ENCODE peak calls at places on chromosomes 2 and 18, in eight cellular contexts. One of them, this sample, is unnamed.

GRCh38 chr2:43135583-43135982 is 90.8 kb downstream of the ZFP36L2 start:
- DNase-seq in HFF-Myc: no peak
- DNase-seq in stomach: no peak
- DNase-seq in psoas muscle: no peak
- DNase-seq in cardiac fibroblast: no peak
- DNase-seq in sigmoid colon: no peak
- DNase-seq in gastrocnemius medialis: no peak
- DNase-seq in ascending aorta: no peak
- DNase-seq in this sample: no peak

GRCh38 chr2:78940998-78941397 is 84.5 kb upstream of the REG3G start:
- DNase-seq in cardiac fibroblast: no peak
- DNase-seq in stomach: no peak
- DNase-seq in psoas muscle: no peak
- DNase-seq in gastrocnemius medialis: no peak
- DNase-seq in ascending aorta: no peak
- DNase-seq in sigmoid colon: no peak
- DNase-seq in HFF-Myc: no peak
- DNase-seq in this sample: no peak

GRCh38 chr2:210199186-210199765 is 26.0 kb downstream of the ACADL start:
- DNase-seq in sigmoid colon: no peak
- DNase-seq in gastrocnemius medialis: no peak
- DNase-seq in cardiac fibroblast: peak; percentile 63
- DNase-seq in HFF-Myc: no peak
- DNase-seq in stomach: no peak
- DNase-seq in ascending aorta: no peak
- DNase-seq in psoas muscle: no peak
- DNase-seq in this sample: no peak

GRCh38 chr2:110717734-110718133 is 14.6 kb upstream of the ACOXL start:
- DNase-seq in cardiac fibroblast: no peak
- DNase-seq in ascending aorta: no peak
- DNase-seq in psoas muscle: no peak
- DNase-seq in gastrocnemius medialis: no peak
- DNase-seq in stomach: no peak
- DNase-seq in HFF-Myc: no peak
- DNase-seq in sigmoid colon: no peak
- DNase-seq in this sample: no peak

GRCh38 chr18:616380-616995 is 19.7 kb downstream of the CLUL1 start:
- DNase-seq in ascending aorta: no peak
- DNase-seq in gastrocnemius medialis: no peak
- DNase-seq in stomach: no peak
- DNase-seq in cardiac fibroblast: peak; percentile 73
- DNase-seq in HFF-Myc: peak; percentile 19
- DNase-seq in psoas muscle: no peak
- DNase-seq in sigmoid colon: no peak
- DNase-seq in this sample: peak; percentile 48

GRCh38 chr18:6058941-6059340 is 163.6 kb upstream of the TMEM200C start:
- DNase-seq in stomach: no peak
- DNase-seq in sigmoid colon: no peak
- DNase-seq in HFF-Myc: no peak
- DNase-seq in psoas muscle: no peak
- DNase-seq in cardiac fibroblast: peak; percentile 35
- DNase-seq in gastrocnemius medialis: no peak
- DNase-seq in ascending aorta: no peak
- DNase-seq in this sample: no peak

GRCh38 chr2:171811229-171811628 is 82.8 kb downstream of the SLC25A12 start:
- DNase-seq in stomach: no peak
- DNase-seq in gastrocnemius medialis: no peak
- DNase-seq in sigmoid colon: no peak
- DNase-seq in HFF-Myc: peak; percentile 25
- DNase-seq in ascending aorta: no peak
- DNase-seq in cardiac fibroblast: peak; percentile 60
- DNase-seq in psoas muscle: no peak
- DNase-seq in this sample: peak; percentile 46

GRCh38 chr2:227881866-227882517 is 10.6 kb downstream of the DAW1 start:
- DNase-seq in stomach: no peak
- DNase-seq in psoas muscle: no peak
- DNase-seq in cardiac fibroblast: peak; percentile 60
- DNase-seq in gastrocnemius medialis: no peak
- DNase-seq in sigmoid colon: no peak
- DNase-seq in ascending aorta: no peak
- DNase-seq in HFF-Myc: no peak
- DNase-seq in this sample: no peak

GRCh38 chr18:43578636-43579203 is 301.4 kb upstream of the SYT4 start:
- DNase-seq in HFF-Myc: no peak
- DNase-seq in gastrocnemius medialis: no peak
- DNase-seq in psoas muscle: no peak
- DNase-seq in stomach: peak; percentile 40
- DNase-seq in sigmoid colon: no peak
- DNase-seq in ascending aorta: no peak
- DNase-seq in cardiac fibroblast: peak; percentile 10
- DNase-seq in this sample: no peak

GRCh38 chr2:188647671-188648070 is 326.5 kb upstream of the COL3A1 start:
- DNase-seq in gastrocnemius medialis: no peak
- DNase-seq in HFF-Myc: no peak
- DNase-seq in ascending aorta: no peak
- DNase-seq in cardiac fibroblast: no peak
- DNase-seq in sigmoid colon: no peak
- DNase-seq in psoas muscle: no peak
- DNase-seq in stomach: no peak
- DNase-seq in this sample: no peak

GRCh38 chr2:199336546-199336945 is 121.2 kb downstream of the SATB2 start:
- DNase-seq in ascending aorta: no peak
- DNase-seq in sigmoid colon: no peak
- DNase-seq in gastrocnemius medialis: no peak
- DNase-seq in psoas muscle: no peak
- DNase-seq in cardiac fibroblast: no peak
- DNase-seq in HFF-Myc: no peak
- DNase-seq in stomach: no peak
- DNase-seq in this sample: no peak

GRCh38 chr18:62505669-62506494 is 16.9 kb upstream of the ZCCHC2 start:
- DNase-seq in cardiac fibroblast: peak; percentile 34
- DNase-seq in stomach: no peak
- DNase-seq in ascending aorta: no peak
- DNase-seq in psoas muscle: no peak
- DNase-seq in HFF-Myc: no peak
- DNase-seq in gastrocnemius medialis: no peak
- DNase-seq in sigmoid colon: no peak
- DNase-seq in this sample: no peak

GRCh38 chr2:112627060-112628040 is 18.4 kb upstream of the SLC20A1 start:
- DNase-seq in psoas muscle: peak; percentile 60
- DNase-seq in sigmoid colon: peak; percentile 84
- DNase-seq in stomach: peak; percentile 42
- DNase-seq in gastrocnemius medialis: peak; percentile 49
- DNase-seq in HFF-Myc: peak; percentile 87
- DNase-seq in ascending aorta: peak; percentile 21
- DNase-seq in cardiac fibroblast: peak; percentile 98
- DNase-seq in this sample: no peak

GRCh38 chr2:42567806-42568429 is 514 bp upstream of the MTA3 start:
- DNase-seq in gastrocnemius medialis: peak; percentile 18
- DNase-seq in sigmoid colon: peak; percentile 73
- DNase-seq in cardiac fibroblast: no peak
- DNase-seq in psoas muscle: peak; percentile 57
- DNase-seq in stomach: peak; percentile 55
- DNase-seq in HFF-Myc: no peak
- DNase-seq in ascending aorta: no peak
- DNase-seq in this sample: no peak

GRCh38 chr2:207766697-207767460 is 2.8 kb downstream of the FZD5 start:
- DNase-seq in stomach: peak; percentile 51
- DNase-seq in psoas muscle: no peak
- DNase-seq in gastrocnemius medialis: no peak
- DNase-seq in HFF-Myc: no peak
- DNase-seq in cardiac fibroblast: no peak
- DNase-seq in ascending aorta: no peak
- DNase-seq in sigmoid colon: no peak
- DNase-seq in this sample: no peak

GRCh38 chr2:18454692-18455255 is 105.7 kb downstream of the RDH14 start:
- DNase-seq in psoas muscle: no peak
- DNase-seq in ascending aorta: no peak
- DNase-seq in stomach: no peak
- DNase-seq in sigmoid colon: no peak
- DNase-seq in cardiac fibroblast: no peak
- DNase-seq in HFF-Myc: no peak
- DNase-seq in gastrocnemius medialis: no peak
- DNase-seq in this sample: no peak

GRCh38 chr2:97868986-97869721 is 126.6 kb downstream of the TMEM131 start:
- DNase-seq in gastrocnemius medialis: peak; percentile 92
- DNase-seq in stomach: no peak
- DNase-seq in HFF-Myc: peak; percentile 82
- DNase-seq in ascending aorta: peak; percentile 39
- DNase-seq in cardiac fibroblast: peak; percentile 94
- DNase-seq in sigmoid colon: no peak
- DNase-seq in psoas muscle: peak; percentile 86
- DNase-seq in this sample: no peak

GRCh38 chr2:127829845-127830246 is 18.9 kb upstream of the WDR33 start:
- DNase-seq in ascending aorta: no peak
- DNase-seq in gastrocnemius medialis: no peak
- DNase-seq in HFF-Myc: peak; percentile 59
- DNase-seq in cardiac fibroblast: no peak
- DNase-seq in stomach: peak; percentile 34
- DNase-seq in psoas muscle: no peak
- DNase-seq in sigmoid colon: no peak
- DNase-seq in this sample: no peak

DNA sequence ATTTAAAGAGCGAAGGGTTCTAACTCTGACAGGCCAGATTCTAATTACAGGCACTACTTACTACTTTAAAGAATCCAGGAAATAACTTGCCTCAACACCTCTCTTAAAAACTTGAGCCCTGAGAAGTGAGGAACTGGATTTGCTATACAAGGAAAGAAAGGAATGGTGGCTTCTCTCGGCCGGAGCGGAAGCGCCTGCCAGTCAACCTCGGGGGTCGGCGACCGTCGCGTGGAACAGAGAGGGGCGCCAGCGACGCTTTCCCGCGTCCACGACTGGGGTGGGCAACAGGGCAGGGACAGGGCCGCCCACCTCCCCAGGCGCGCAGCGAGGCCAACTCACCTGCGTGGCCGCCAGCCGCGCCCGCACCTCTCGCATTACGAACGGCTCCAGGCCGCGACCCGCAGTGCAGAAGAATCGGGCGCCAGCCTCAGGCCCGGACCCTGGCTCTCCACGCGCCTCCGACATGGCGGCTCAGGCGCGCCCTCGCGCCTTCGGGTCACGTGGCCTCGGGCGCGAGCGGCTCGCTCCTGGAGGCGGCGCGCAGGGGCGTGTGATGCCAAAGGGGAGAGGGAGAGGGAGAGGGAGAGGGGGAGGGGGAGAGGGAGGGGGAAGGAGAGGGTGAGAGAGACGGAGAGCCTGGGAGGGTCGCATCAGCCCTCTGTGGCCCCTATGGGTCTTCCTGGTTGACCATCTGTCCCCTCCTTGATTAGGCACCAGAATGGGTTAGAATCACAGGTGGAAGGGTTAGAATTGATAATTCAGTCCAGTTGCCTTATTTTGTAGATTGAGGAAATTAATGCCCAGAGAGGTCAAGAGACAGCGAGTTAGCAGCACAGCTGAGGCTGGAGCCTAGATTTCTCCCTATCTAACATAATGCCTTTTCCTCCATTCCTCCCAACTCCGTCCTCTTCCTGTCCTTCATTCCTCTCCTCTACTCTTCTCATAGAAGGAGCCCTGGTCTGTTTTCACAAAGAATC is at the start of gene THUMPD2:
- DNase-seq in HFF-Myc: no peak
- DNase-seq in psoas muscle: peak; percentile 87
- DNase-seq in cardiac fibroblast: peak; percentile 65
- DNase-seq in ascending aorta: no peak
- DNase-seq in sigmoid colon: peak; percentile 84
- DNase-seq in stomach: peak; percentile 69
- DNase-seq in gastrocnemius medialis: peak; percentile 52
- DNase-seq in this sample: no peak
- H3K4me3 ChIP-seq in HFF-Myc: peak within 1 kb of the TSS; percentile 76
- H3K4me3 ChIP-seq in psoas muscle: peak within 1 kb of the TSS; percentile 90
- H3K4me3 ChIP-seq in cardiac fibroblast: peak within 1 kb of the TSS; percentile 96
- H3K4me3 ChIP-seq in ascending aorta: peak within 1 kb of the TSS; percentile 95
- H3K4me3 ChIP-seq in sigmoid colon: peak within 1 kb of the TSS; percentile 91
- H3K4me3 ChIP-seq in stomach: peak within 1 kb of the TSS; percentile 85
- H3K4me3 ChIP-seq in gastrocnemius medialis: peak within 1 kb of the TSS; percentile 86
- H3K4me3 ChIP-seq in this sample: peak within 1 kb of the TSS; percentile 69

GRCh38 chr2:197356136-197356535 is 45.6 kb upstream of the ANKRD44 start:
- DNase-seq in psoas muscle: no peak
- DNase-seq in HFF-Myc: no peak
- DNase-seq in ascending aorta: no peak
- DNase-seq in stomach: no peak
- DNase-seq in cardiac fibroblast: peak; percentile 25
- DNase-seq in sigmoid colon: no peak
- DNase-seq in gastrocnemius medialis: no peak
- DNase-seq in this sample: no peak

GRCh38 chr2:197358927-197359326 is 48.3 kb upstream of the ANKRD44 start:
- DNase-seq in stomach: no peak
- DNase-seq in HFF-Myc: no peak
- DNase-seq in cardiac fibroblast: peak; percentile 17
- DNase-seq in sigmoid colon: no peak
- DNase-seq in ascending aorta: no peak
- DNase-seq in gastrocnemius medialis: no peak
- DNase-seq in psoas muscle: no peak
- DNase-seq in this sample: no peak

GRCh38 chr2:197360744-197361156 is 50.2 kb upstream of the ANKRD44 start:
- DNase-seq in stomach: no peak
- DNase-seq in sigmoid colon: no peak
- DNase-seq in psoas muscle: no peak
- DNase-seq in gastrocnemius medialis: no peak
- DNase-seq in ascending aorta: no peak
- DNase-seq in cardiac fibroblast: peak; percentile 50
- DNase-seq in HFF-Myc: peak; percentile 84
- DNase-seq in this sample: no peak

GRCh38 chr2:197357986-197358385 is 47.4 kb upstream of the ANKRD44 start:
- DNase-seq in HFF-Myc: no peak
- DNase-seq in sigmoid colon: no peak
- DNase-seq in stomach: no peak
- DNase-seq in ascending aorta: no peak
- DNase-seq in psoas muscle: no peak
- DNase-seq in gastrocnemius medialis: no peak
- DNase-seq in cardiac fibroblast: no peak
- DNase-seq in this sample: no peak

GRCh38 chr2:197359859-197360258 is 49.3 kb upstream of the ANKRD44 start:
- DNase-seq in cardiac fibroblast: no peak
- DNase-seq in HFF-Myc: no peak
- DNase-seq in stomach: no peak
- DNase-seq in gastrocnemius medialis: no peak
- DNase-seq in ascending aorta: no peak
- DNase-seq in psoas muscle: no peak
- DNase-seq in sigmoid colon: no peak
- DNase-seq in this sample: no peak
- TF ChIP-seq CTCF in cardiac fibroblast: peak; percentile 12
- TF ChIP-seq CTCF in HFF-Myc: peak; percentile 24
- TF ChIP-seq CTCF in stomach: no peak
- TF ChIP-seq CTCF in gastrocnemius medialis: no peak
- TF ChIP-seq CTCF in ascending aorta: no peak
- TF ChIP-seq CTCF in psoas muscle: no peak
- TF ChIP-seq CTCF in sigmoid colon: no peak
- TF ChIP-seq CTCF in this sample: no peak

GRCh38 chr2:26692814-26693286 is 328 bp downstream of the KCNK3 start:
- DNase-seq in cardiac fibroblast: peak; percentile 5
- DNase-seq in HFF-Myc: no peak
- DNase-seq in sigmoid colon: no peak
- DNase-seq in psoas muscle: no peak
- DNase-seq in ascending aorta: no peak
- DNase-seq in gastrocnemius medialis: no peak
- DNase-seq in stomach: no peak
- DNase-seq in this sample: no peak
- H3K4me3 ChIP-seq in cardiac fibroblast: peak overlapping the region; percentile 4
- H3K4me3 ChIP-seq in HFF-Myc: no peak overlapping the region
- H3K4me3 ChIP-seq in sigmoid colon: peak overlapping the region; percentile 44
- H3K4me3 ChIP-seq in psoas muscle: peak overlapping the region; percentile 43
- H3K4me3 ChIP-seq in ascending aorta: peak overlapping the region; percentile 66
- H3K4me3 ChIP-seq in gastrocnemius medialis: peak overlapping the region; percentile 39
- H3K4me3 ChIP-seq in stomach: peak overlapping the region; percentile 48
- H3K4me3 ChIP-seq in this sample: no peak overlapping the region

GRCh38 chr2:180655842-180656454 is 324.5 kb upstream of the UBE2E3 start:
- DNase-seq in cardiac fibroblast: no peak
- DNase-seq in psoas muscle: no peak
- DNase-seq in sigmoid colon: no peak
- DNase-seq in gastrocnemius medialis: no peak
- DNase-seq in HFF-Myc: no peak
- DNase-seq in stomach: no peak
- DNase-seq in ascending aorta: no peak
- DNase-seq in this sample: no peak
- TF ChIP-seq CTCF in cardiac fibroblast: peak; percentile 43
- TF ChIP-seq CTCF in psoas muscle: no peak
- TF ChIP-seq CTCF in sigmoid colon: no peak
- TF ChIP-seq CTCF in gastrocnemius medialis: no peak
- TF ChIP-seq CTCF in HFF-Myc: peak; percentile 22
- TF ChIP-seq CTCF in stomach: no peak
- TF ChIP-seq CTCF in ascending aorta: no peak
- TF ChIP-seq CTCF in this sample: no peak